ENCODE peak calls at places on chromosomes 16 and 17, in nine cellular contexts. D is A549, R is choroid plexus epithelial cell, X is SK-N-SH, W is sigmoid colon, S is heart right ventricle, T is AG04449, O is left ventricle myocardium inferior, Q is upper lobe of right lung. I is an unnamed sample.

GRCh38 chr17:76198702-76199101 is 41.6 kb downstream of the RNF157 start:
- DNase-seq in D (no peak), R (no peak), X (no peak), W (no peak), S (no peak), T (no peak), O (no peak), Q (no peak), I (no peak)

GRCh38 chr16:4323845-4324478 is 8.1 kb downstream of the GLIS2 start:
- DNase-seq in D (peak), R (peak), X (peak), W (peak), S (peak), T (no peak), O (peak), Q (peak), I (peak)

GRCh38 chr17:6551909-6552768 is 4.2 kb downstream of the PITPNM3 start:
- DNase-seq in D (no peak), R (no peak), X (no peak), W (peak), S (peak), T (no peak), O (no peak), Q (peak), I (no peak)

GRCh38 chr16:53433930-53434435 is 288 bp upstream of the RBL2 start:
- DNase-seq in D (no peak), R (peak), X (no peak), W (no peak), S (peak), T (no peak), O (no peak), Q (no peak), I (peak)

GRCh38 chr17:1110844-1111598 is 68.8 kb downstream of the ABR start:
- DNase-seq in D (peak), R (peak), X (peak), W (peak), S (peak), T (peak), O (peak), Q (peak), I (peak)

GRCh38 chr16:85711982-85712587 is 23.3 kb upstream of the GINS2 start:
- DNase-seq in D (no peak), R (no peak), X (no peak), W (no peak), S (no peak), T (no peak), O (no peak), Q (no peak), I (no peak)

GRCh38 chr16:55817236-55817912 is 15.5 kb downstream of the CES1 start:
- DNase-seq in D (no peak), R (no peak), X (no peak), W (no peak), S (no peak), T (no peak), O (no peak), Q (no peak), I (no peak)

GRCh38 chr17:75487351-75488070 is 27.8 kb downstream of the CASKIN2 start:
- DNase-seq in D (no peak), R (peak), X (no peak), W (peak), S (no peak), T (no peak), O (no peak), Q (peak), I (no peak)

GRCh38 chr16:57600048-57600835 is 28.2 kb upstream of the ADGRG1 start:
- DNase-seq in D (peak), R (peak), X (peak), W (peak), S (peak), T (no peak), O (no peak), Q (peak), I (peak)

GRCh38 chr17:77507116-77507885 is 366.5 kb downstream of the SEC14L1 start:
- DNase-seq in D (no peak), R (no peak), X (peak), W (peak), S (no peak), T (no peak), O (no peak), Q (peak), I (no peak)

GRCh38 chr16:35599429-35600165 is 2140.2 kb downstream of the TP53TG3F start:
- DNase-seq in D (no peak), R (no peak), X (no peak), W (no peak), S (no peak), T (no peak), O (no peak), Q (no peak), I (no peak)

GRCh38 chr17:48296453-48296852 is 133.6 kb downstream of the SKAP1 start:
- DNase-seq in D (no peak), R (no peak), X (no peak), W (no peak), S (no peak), T (no peak), O (no peak), Q (no peak), I (no peak)

GRCh38 chr17:5537251-5537650 is 47.1 kb downstream of the NLRP1 start:
- DNase-seq in D (no peak), R (peak), X (no peak), W (no peak), S (no peak), T (no peak), O (no peak), Q (no peak), I (peak)

GRCh38 chr17:68437979-68438877 is 19.1 kb downstream of the WIPI1 start:
- DNase-seq in D (no peak), R (peak), X (no peak), W (no peak), S (peak), T (no peak), O (peak), Q (no peak), I (peak)

GRCh38 chr17:45311762-45312476 is 4.9 kb downstream of the MAP3K14 start:
- DNase-seq in D (peak), R (peak), X (peak), W (peak), S (peak), T (no peak), O (peak), Q (peak), I (no peak)

GRCh38 chr16:72124148-72124547 is 30.5 kb downstream of the DHX38 start:
- DNase-seq in D (no peak), R (no peak), X (no peak), W (no peak), S (no peak), T (no peak), O (no peak), Q (peak), I (no peak)

GRCh38 chr17:82865274-82865673 is 25.5 kb upstream of the ZNF750 start:
- DNase-seq in D (no peak), R (no peak), X (no peak), W (no peak), S (no peak), T (no peak), O (no peak), Q (no peak), I (no peak)

GRCh38 chr17:39231091-39231561 is 5.4 kb upstream of the STAC2 start:
- DNase-seq in D (no peak), R (no peak), X (peak), W (no peak), S (no peak), T (no peak), O (no peak), Q (no peak), I (no peak)

GRCh38 chr16:66581246-66581952 is 2.1 kb downstream of the CMTM2 start:
- DNase-seq in D (no peak), R (peak), X (no peak), W (no peak), S (no peak), T (no peak), O (no peak), Q (no peak), I (peak)

GRCh38 chr17:42672038-42672437 is 4.8 kb downstream of the PLEKHH3 start:
- DNase-seq in D (no peak), R (no peak), X (no peak), W (no peak), S (no peak), T (no peak), O (no peak), Q (no peak), I (no peak)

GRCh38 chr17:82684207-82684903 is 14.1 kb downstream of the RAB40B start:
- DNase-seq in D (peak), R (no peak), X (no peak), W (no peak), S (no peak), T (no peak), O (no peak), Q (no peak), I (peak)

GRCh38 chr16:83420206-83420760 is 387.5 kb upstream of the HSBP1 start:
- DNase-seq in D (no peak), R (peak), X (no peak), W (no peak), S (no peak), T (no peak), O (no peak), Q (no peak), I (peak)

GRCh38 chr17:42459983-42460300 is 1.3 kb downstream of the ATP6V0A1 start:
- DNase-seq in D (peak), R (peak), X (peak), W (no peak), S (no peak), T (no peak), O (no peak), Q (no peak), I (peak)

GRCh38 chr17:36544049-36544319 is 735 bp upstream of the GGNBP2 start:
- DNase-seq in D (peak), R (no peak), X (no peak), W (peak), S (peak), T (no peak), O (peak), Q (no peak), I (peak)

GRCh38 chr16:27169511-27170071 is 33.7 kb upstream of the KDM8 start:
- DNase-seq in D (peak), R (peak), X (peak), W (no peak), S (no peak), T (peak), O (no peak), Q (no peak), I (peak)

GRCh38 chr17:31052187-31052889 is 42.4 kb upstream of the NF1 start:
- DNase-seq in D (peak), R (peak), X (no peak), W (peak), S (peak), T (peak), O (peak), Q (no peak), I (peak)

GRCh38 chr16:72240949-72241348 is 69.0 kb upstream of the PMFBP1 start:
- DNase-seq in D (no peak), R (no peak), X (no peak), W (no peak), S (no peak), T (no peak), O (no peak), Q (no peak), I (no peak)

GRCh38 chr16:85613609-85614337 is 651 bp downstream of the GSE1 start:
- DNase-seq in D (peak), R (no peak), X (peak), W (peak), S (peak), T (no peak), O (peak), Q (peak), I (peak)

GRCh38 chr17:63774982-63775290 is 966 bp downstream of the DDX42 start:
- DNase-seq in D (no peak), R (no peak), X (no peak), W (no peak), S (no peak), T (no peak), O (no peak), Q (no peak), I (peak)

GRCh38 chr16:10838611-10839270 is 20.1 kb upstream of the TVP23A start:
- DNase-seq in D (no peak), R (no peak), X (no peak), W (no peak), S (no peak), T (no peak), O (no peak), Q (peak), I (no peak)

GRCh38 chr16:79801550-79802090 is 201.1 kb upstream of the MAF start:
- DNase-seq in D (no peak), R (no peak), X (no peak), W (no peak), S (no peak), T (no peak), O (no peak), Q (no peak), I (no peak)

GRCh38 chr17:73297934-73298861 is 13.6 kb downstream of the CDC42EP4 start:
- DNase-seq in D (no peak), R (no peak), X (peak), W (no peak), S (no peak), T (no peak), O (no peak), Q (no peak), I (no peak)

GRCh38 chr17:68318103-68318991 is 27.1 kb downstream of the ARSG start:
- DNase-seq in D (peak), R (peak), X (no peak), W (no peak), S (no peak), T (no peak), O (no peak), Q (no peak), I (peak)

GRCh38 chr17:78494961-78495330 is 82.2 kb downstream of the DNAH17 start:
- DNase-seq in D (no peak), R (no peak), X (no peak), W (no peak), S (no peak), T (no peak), O (no peak), Q (no peak), I (no peak)

GRCh38 chr16:53198933-53199332 is 144.1 kb downstream of the CHD9 start:
- DNase-seq in D (no peak), R (no peak), X (no peak), W (no peak), S (no peak), T (no peak), O (no peak), Q (no peak), I (no peak)

GRCh38 chr16:1942810-1943726 is at the start of gene MSRB1:
- DNase-seq in D (peak), R (peak), X (peak), W (peak), S (peak), T (peak), O (peak), Q (peak), I (peak)
- TF ChIP-seq CTCF in D (no peak), R (no peak), X (peak), W (no peak), S (no peak), T (no peak), O (no peak), Q (no peak), I (no peak)

DNA sequence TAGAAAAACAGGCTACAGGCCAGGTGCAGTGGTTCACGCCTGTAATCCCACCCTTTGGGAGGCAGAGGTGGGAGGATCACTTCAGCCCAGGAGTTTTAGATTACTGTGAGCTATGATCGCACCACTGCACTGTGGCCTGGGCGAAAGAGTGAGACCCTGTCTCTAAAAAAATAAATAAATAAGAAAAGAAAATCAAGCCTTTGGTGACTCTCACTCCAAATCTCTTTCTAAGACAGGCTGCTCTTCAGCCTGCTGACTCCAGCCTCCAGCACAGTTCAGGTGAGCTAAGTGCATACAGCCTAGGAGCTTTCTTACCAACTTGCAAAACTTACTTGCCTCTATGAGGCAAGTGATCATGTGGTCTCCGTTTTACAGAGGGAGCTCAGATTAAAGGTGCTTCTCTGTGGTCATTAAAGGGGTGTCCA is 1.1 kb downstream of the ABCC3 start:
- DNase-seq in D (no peak), R (no peak), X (peak), W (no peak), S (no peak), T (no peak), O (no peak), Q (no peak), I (no peak)
- H3K4me3 ChIP-seq in D (peak), R (no peak), X (peak), W (no peak), S (no peak), T (peak), O (no peak), Q (peak), I (peak)

DNA sequence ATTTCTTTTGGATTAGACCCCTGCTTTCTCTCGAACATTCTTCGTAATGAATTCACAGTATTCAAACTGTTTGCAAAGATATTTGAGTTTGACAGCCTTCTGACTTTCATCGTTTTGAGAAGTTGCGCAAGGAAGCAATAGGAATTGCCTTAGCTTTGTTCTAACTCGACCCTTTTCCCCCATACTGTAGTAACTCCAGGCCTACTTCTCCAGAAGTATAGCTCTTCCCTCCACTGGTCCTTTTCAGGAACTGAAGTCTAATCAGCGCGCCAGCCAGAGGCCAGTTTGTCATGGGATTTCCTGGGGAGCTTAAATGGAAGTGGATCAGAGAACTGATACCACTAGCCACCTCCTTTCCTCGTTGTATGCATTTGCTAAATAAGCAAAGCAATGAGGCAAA is 28.0 kb downstream of the CDR2 start:
- DNase-seq in D (no peak), R (no peak), X (no peak), W (no peak), S (no peak), T (no peak), O (no peak), Q (no peak), I (no peak)
- TF ChIP-seq CTCF in D (no peak), R (no peak), X (no peak), W (no peak), S (no peak), T (no peak), O (no peak), Q (no peak), I (no peak)

GRCh38 chr17:3046753-3047152 is 16.7 kb downstream of the OR1D5 start:
- DNase-seq in D (no peak), R (no peak), X (no peak), W (no peak), S (no peak), T (no peak), O (no peak), Q (no peak), I (no peak)
- H3K4me3 ChIP-seq in D (no peak), R (no peak), X (no peak), W (no peak), S (no peak), T (no peak), O (no peak), Q (no peak), I (no peak)

GRCh38 chr16:81593481-81593880 is 148.9 kb downstream of the CMIP start:
- DNase-seq in D (no peak), R (no peak), X (no peak), W (no peak), S (no peak), T (no peak), O (no peak), Q (no peak), I (no peak)
- TF ChIP-seq CTCF in D (no peak), R (no peak), X (no peak), W (no peak), S (no peak), T (no peak), O (no peak), Q (no peak), I (no peak)

GRCh38 chr17:61461967-61462733 is 9.9 kb downstream of the TBX4 start:
- DNase-seq in D (no peak), R (no peak), X (peak), W (peak), S (no peak), T (no peak), O (no peak), Q (no peak), I (peak)
- H3K4me3 ChIP-seq in D (no peak), R (no peak), X (peak), W (peak), S (no peak), T (peak), O (peak), Q (peak), I (peak)

I was measured in fibroblast of the aortic adventitia.